ENCODE peak calls at places on chromosomes 12 and 14, in four cellular contexts. One of them, this sample, is unnamed.

GRCh38 chr14:104696671-104697316 is 7.4 kb downstream of the INF2 start:
- DNase-seq in GM12878: no peak
- DNase-seq in HepG2: no peak
- DNase-seq in SK-N-SH: no peak
- DNase-seq in this sample: no peak

GRCh38 chr14:89283327-89284060 is 133.5 kb downstream of the FOXN3 start:
- DNase-seq in GM12878: no peak
- DNase-seq in HepG2: no peak
- DNase-seq in SK-N-SH: no peak
- DNase-seq in this sample: no peak

GRCh38 chr12:30805959-30806358 is 51.2 kb upstream of the CAPRIN2 start:
- DNase-seq in GM12878: no peak
- DNase-seq in HepG2: no peak
- DNase-seq in SK-N-SH: no peak
- DNase-seq in this sample: no peak

GRCh38 chr12:45342171-45342570 is 126.3 kb downstream of the ANO6 start:
- DNase-seq in GM12878: no peak
- DNase-seq in HepG2: no peak
- DNase-seq in SK-N-SH: no peak
- DNase-seq in this sample: no peak

GRCh38 chr14:72610096-72610830 is 283.6 kb downstream of the DPF3 start:
- DNase-seq in GM12878: no peak
- DNase-seq in HepG2: no peak
- DNase-seq in SK-N-SH: no peak
- DNase-seq in this sample: peak

GRCh38 chr12:108832730-108833354 is 24.5 kb downstream of the SSH1 start:
- DNase-seq in GM12878: no peak
- DNase-seq in HepG2: no peak
- DNase-seq in SK-N-SH: no peak
- DNase-seq in this sample: no peak

GRCh38 chr14:42078345-42078744 is 471.7 kb downstream of the LRFN5 start:
- DNase-seq in GM12878: no peak
- DNase-seq in HepG2: no peak
- DNase-seq in SK-N-SH: no peak
- DNase-seq in this sample: no peak

GRCh38 chr12:29082522-29082921 is 66.6 kb upstream of the FAR2 start:
- DNase-seq in GM12878: no peak
- DNase-seq in HepG2: no peak
- DNase-seq in SK-N-SH: no peak
- DNase-seq in this sample: no peak

GRCh38 chr12:58465418-58465817 is 454.9 kb downstream of the LRIG3 start:
- DNase-seq in GM12878: no peak
- DNase-seq in HepG2: no peak
- DNase-seq in SK-N-SH: no peak
- DNase-seq in this sample: no peak

GRCh38 chr12:95789126-95790024 is 1.2 kb downstream of the NTN4 start:
- DNase-seq in GM12878: no peak
- DNase-seq in HepG2: no peak
- DNase-seq in SK-N-SH: peak
- DNase-seq in this sample: no peak

GRCh38 chr14:102675396-102675795 is 82.9 kb downstream of the RCOR1 start:
- DNase-seq in GM12878: no peak
- DNase-seq in HepG2: no peak
- DNase-seq in SK-N-SH: no peak
- DNase-seq in this sample: no peak

GRCh38 chr12:58301337-58302122 is 360.2 kb downstream of the ATP23 start:
- DNase-seq in GM12878: no peak
- DNase-seq in HepG2: no peak
- DNase-seq in SK-N-SH: no peak
- DNase-seq in this sample: no peak

GRCh38 chr14:25095784-25096390 is 45.9 kb upstream of the STXBP6 start:
- DNase-seq in GM12878: no peak
- DNase-seq in HepG2: no peak
- DNase-seq in SK-N-SH: no peak
- DNase-seq in this sample: no peak

GRCh38 chr12:8956073-8956472 is 6.6 kb upstream of the M6PR start:
- DNase-seq in GM12878: no peak
- DNase-seq in HepG2: no peak
- DNase-seq in SK-N-SH: no peak
- DNase-seq in this sample: no peak

GRCh38 chr12:8951744-8952143 is 2.3 kb upstream of the M6PR start:
- DNase-seq in GM12878: no peak
- DNase-seq in HepG2: no peak
- DNase-seq in SK-N-SH: no peak
- DNase-seq in this sample: no peak

GRCh38 chr12:8950702-8951478 is 1.4 kb upstream of the M6PR start:
- DNase-seq in GM12878: no peak
- DNase-seq in HepG2: no peak
- DNase-seq in SK-N-SH: no peak
- DNase-seq in this sample: no peak

GRCh38 chr12:8956772-8957171 is 7.3 kb upstream of the M6PR start:
- DNase-seq in GM12878: no peak
- DNase-seq in HepG2: no peak
- DNase-seq in SK-N-SH: no peak
- DNase-seq in this sample: no peak

DNA sequence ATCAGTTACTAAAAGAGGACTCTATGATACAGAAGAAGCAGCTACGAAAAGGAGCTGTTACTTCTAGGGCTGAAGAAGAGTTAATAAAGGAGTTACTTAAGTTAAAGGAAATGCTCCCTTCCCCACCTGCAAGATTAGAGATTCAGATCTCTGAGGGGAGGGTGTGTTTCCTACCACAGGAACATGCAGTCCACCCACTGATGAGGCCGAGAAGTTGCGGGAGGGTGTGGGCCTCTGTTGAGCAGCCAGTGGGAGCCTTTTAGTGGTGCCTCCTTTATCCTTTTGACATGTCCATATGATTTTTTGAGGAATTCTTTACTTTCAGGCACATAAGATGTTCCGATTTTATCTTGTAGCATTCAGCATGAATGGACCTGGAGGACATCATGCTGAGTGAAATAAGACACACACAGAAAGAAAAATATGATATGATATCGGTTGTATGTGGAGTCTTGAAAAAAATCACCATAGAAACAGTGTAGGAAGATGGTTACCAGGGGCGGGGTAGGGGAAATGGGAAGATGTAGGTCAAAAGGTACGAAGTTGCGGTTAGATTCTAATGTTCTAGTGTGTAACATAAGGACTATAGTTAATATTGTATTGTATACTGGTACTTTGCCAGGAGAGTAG is 4.4 kb upstream of the M6PR start:
- DNase-seq in GM12878: no peak
- DNase-seq in HepG2: no peak
- DNase-seq in SK-N-SH: no peak
- DNase-seq in this sample: no peak
- TF ChIP-seq TCF12 in GM12878: no peak
- TF ChIP-seq TCF12 in HepG2: no peak
- TF ChIP-seq TCF12 in SK-N-SH: no peak
- TF ChIP-seq TCF12 in this sample: no peak

GRCh38 chr14:34817768-34818167 is 57.4 kb downstream of the BAZ1A start:
- DNase-seq in GM12878: no peak
- DNase-seq in HepG2: no peak
- DNase-seq in SK-N-SH: no peak
- DNase-seq in this sample: no peak
- TF ChIP-seq TCF12 in GM12878: no peak
- TF ChIP-seq TCF12 in HepG2: no peak
- TF ChIP-seq TCF12 in SK-N-SH: no peak
- TF ChIP-seq TCF12 in this sample: no peak

GRCh38 chr12:23127701-23128100 is 502.7 kb downstream of the ETNK1 start:
- DNase-seq in GM12878: no peak
- DNase-seq in HepG2: no peak
- DNase-seq in SK-N-SH: no peak
- DNase-seq in this sample: no peak

GRCh38 chr12:23128462-23128861 is 503.5 kb downstream of the ETNK1 start:
- DNase-seq in GM12878: no peak
- DNase-seq in HepG2: no peak
- DNase-seq in SK-N-SH: no peak
- DNase-seq in this sample: no peak

GRCh38 chr12:23139026-23139425 is 514.1 kb downstream of the ETNK1 start:
- DNase-seq in GM12878: no peak
- DNase-seq in HepG2: no peak
- DNase-seq in SK-N-SH: no peak
- DNase-seq in this sample: no peak

GRCh38 chr12:23132357-23132756 is 507.4 kb downstream of the ETNK1 start:
- DNase-seq in GM12878: no peak
- DNase-seq in HepG2: no peak
- DNase-seq in SK-N-SH: no peak
- DNase-seq in this sample: no peak

DNA sequence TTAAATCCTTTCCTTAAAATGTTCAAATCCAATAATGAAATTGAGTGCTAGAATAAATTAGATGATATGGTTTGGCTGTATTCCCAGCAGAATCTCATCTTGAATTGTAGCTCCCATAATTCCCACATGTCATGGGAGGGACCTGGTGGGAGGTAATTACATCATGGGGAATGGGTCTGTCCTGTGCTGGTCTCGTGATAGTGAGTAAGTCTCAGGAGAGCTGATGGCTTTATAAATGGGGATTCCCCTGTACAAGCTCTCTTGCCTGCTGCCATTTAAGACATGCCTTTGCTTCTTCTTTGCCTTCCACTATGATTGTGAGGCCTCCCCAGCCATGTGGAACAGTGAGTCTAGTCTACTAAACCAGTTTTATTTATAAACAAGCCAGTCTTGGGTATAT is 508.5 kb downstream of the ETNK1 start:
- DNase-seq in GM12878: no peak
- DNase-seq in HepG2: no peak
- DNase-seq in SK-N-SH: no peak
- DNase-seq in this sample: no peak
- TF ChIP-seq TCF12 in GM12878: no peak
- TF ChIP-seq TCF12 in HepG2: no peak
- TF ChIP-seq TCF12 in SK-N-SH: no peak
- TF ChIP-seq TCF12 in this sample: no peak

GRCh38 chr14:22540811-22541360 is 48.1 kb downstream of the DAD1 start:
- DNase-seq in GM12878: no peak
- DNase-seq in HepG2: no peak
- DNase-seq in SK-N-SH: no peak
- DNase-seq in this sample: no peak
- TF ChIP-seq TCF12 in GM12878: no peak
- TF ChIP-seq TCF12 in HepG2: no peak
- TF ChIP-seq TCF12 in SK-N-SH: no peak
- TF ChIP-seq TCF12 in this sample: no peak

DNA sequence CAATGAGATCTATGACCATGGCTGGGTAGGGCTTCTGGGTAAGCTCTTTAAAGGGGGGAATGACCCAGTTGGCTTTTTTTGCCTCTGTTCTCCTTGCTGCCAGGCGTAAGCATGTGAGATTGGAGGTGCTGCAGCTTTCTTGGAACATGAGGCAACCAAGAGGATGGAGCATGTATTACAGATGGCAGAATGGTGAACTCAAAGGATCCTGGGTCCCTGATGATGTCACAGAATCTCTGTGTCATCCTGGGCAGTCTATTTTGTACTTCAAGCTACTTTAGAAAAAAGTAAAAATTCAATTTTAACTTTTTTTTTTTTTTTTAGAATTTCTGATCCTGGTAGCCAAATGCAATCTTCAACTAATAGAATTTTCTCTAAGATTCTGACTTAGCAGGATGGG is 8.0 kb downstream of the KRT82 start:
- DNase-seq in GM12878: no peak
- DNase-seq in HepG2: no peak
- DNase-seq in SK-N-SH: no peak
- DNase-seq in this sample: no peak
- TF ChIP-seq TCF12 in GM12878: no peak
- TF ChIP-seq TCF12 in HepG2: no peak
- TF ChIP-seq TCF12 in SK-N-SH: no peak
- TF ChIP-seq TCF12 in this sample: no peak

GRCh38 chr12:49358548-49359141 is 8.6 kb upstream of the SPATS2 start:
- DNase-seq in GM12878: no peak
- DNase-seq in HepG2: peak
- DNase-seq in SK-N-SH: peak
- DNase-seq in this sample: peak
- TF ChIP-seq TCF12 in GM12878: no peak
- TF ChIP-seq TCF12 in HepG2: no peak
- TF ChIP-seq TCF12 in SK-N-SH: no peak
- TF ChIP-seq TCF12 in this sample: no peak

GRCh38 chr12:27771470-27772327 is 8.3 kb upstream of the KLHL42 start:
- DNase-seq in GM12878: no peak
- DNase-seq in HepG2: no peak
- DNase-seq in SK-N-SH: no peak
- DNase-seq in this sample: no peak
- TF ChIP-seq TCF12 in GM12878: no peak
- TF ChIP-seq TCF12 in HepG2: no peak
- TF ChIP-seq TCF12 in SK-N-SH: no peak
- TF ChIP-seq TCF12 in this sample: no peak

GRCh38 chr12:720231-720941 is 32.0 kb upstream of the WNK1 start:
- DNase-seq in GM12878: no peak
- DNase-seq in HepG2: no peak
- DNase-seq in SK-N-SH: no peak
- DNase-seq in this sample: no peak

GRCh38 chr12:713281-713875 is 39.0 kb upstream of the WNK1 start:
- DNase-seq in GM12878: no peak
- DNase-seq in HepG2: no peak
- DNase-seq in SK-N-SH: no peak
- DNase-seq in this sample: no peak

GRCh38 chr12:712172-712863 is 40.1 kb upstream of the WNK1 start:
- DNase-seq in GM12878: no peak
- DNase-seq in HepG2: no peak
- DNase-seq in SK-N-SH: no peak
- DNase-seq in this sample: no peak

GRCh38 chr12:718756-719138 is 33.6 kb upstream of the WNK1 start:
- DNase-seq in GM12878: no peak
- DNase-seq in HepG2: no peak
- DNase-seq in SK-N-SH: no peak
- DNase-seq in this sample: no peak

GRCh38 chr12:716506-716905 is 35.9 kb upstream of the WNK1 start:
- DNase-seq in GM12878: no peak
- DNase-seq in HepG2: no peak
- DNase-seq in SK-N-SH: no peak
- DNase-seq in this sample: no peak
- TF ChIP-seq TCF12 in GM12878: no peak
- TF ChIP-seq TCF12 in HepG2: no peak
- TF ChIP-seq TCF12 in SK-N-SH: no peak
- TF ChIP-seq TCF12 in this sample: no peak